ENCODE peak calls at places on chromosomes 11 and 22, in nine cellular contexts. One of them, this sample, is unnamed.

GRCh38 chr11:61814242-61814957 is 2.4 kb downstream of the FADS1 start:
- DNase-seq in sigmoid colon: no peak
- DNase-seq in lower lobe of right lung: no peak
- DNase-seq in pancreas: no peak
- DNase-seq in left ventricle myocardium inferior: no peak
- DNase-seq in K562: peak; percentile 63
- DNase-seq in kidney epithelial cell: no peak
- DNase-seq in GM12878: no peak
- DNase-seq in IMR-90: no peak
- DNase-seq in this sample: no peak

GRCh38 chr11:7636350-7636749 is 37.0 kb downstream of the CYB5R2 start:
- DNase-seq in sigmoid colon: no peak
- DNase-seq in lower lobe of right lung: no peak
- DNase-seq in pancreas: no peak
- DNase-seq in left ventricle myocardium inferior: no peak
- DNase-seq in K562: no peak
- DNase-seq in kidney epithelial cell: no peak
- DNase-seq in GM12878: no peak
- DNase-seq in IMR-90: no peak
- DNase-seq in this sample: no peak

GRCh38 chr11:45607995-45608394 is 57.4 kb downstream of the CHST1 start:
- DNase-seq in sigmoid colon: peak; percentile 71
- DNase-seq in lower lobe of right lung: no peak
- DNase-seq in pancreas: no peak
- DNase-seq in left ventricle myocardium inferior: peak; percentile 50
- DNase-seq in K562: no peak
- DNase-seq in kidney epithelial cell: peak; percentile 4
- DNase-seq in GM12878: no peak
- DNase-seq in IMR-90: no peak
- DNase-seq in this sample: no peak

GRCh38 chr11:8809605-8810272 is 101.2 kb upstream of the AKIP1 start:
- DNase-seq in sigmoid colon: no peak
- DNase-seq in lower lobe of right lung: no peak
- DNase-seq in pancreas: no peak
- DNase-seq in left ventricle myocardium inferior: no peak
- DNase-seq in K562: no peak
- DNase-seq in kidney epithelial cell: no peak
- DNase-seq in GM12878: no peak
- DNase-seq in IMR-90: no peak
- DNase-seq in this sample: no peak

GRCh38 chr11:20008870-20009644 is 151.2 kb downstream of the DBX1 start:
- DNase-seq in sigmoid colon: no peak
- DNase-seq in lower lobe of right lung: no peak
- DNase-seq in pancreas: no peak
- DNase-seq in left ventricle myocardium inferior: no peak
- DNase-seq in K562: no peak
- DNase-seq in kidney epithelial cell: no peak
- DNase-seq in GM12878: no peak
- DNase-seq in IMR-90: no peak
- DNase-seq in this sample: no peak

GRCh38 chr11:59550368-59550841 is 39.1 kb downstream of the OR4D9 start:
- DNase-seq in sigmoid colon: peak; percentile 91
- DNase-seq in lower lobe of right lung: peak; percentile 82
- DNase-seq in pancreas: peak; percentile 91
- DNase-seq in left ventricle myocardium inferior: peak; percentile 68
- DNase-seq in K562: peak; percentile 97
- DNase-seq in kidney epithelial cell: no peak
- DNase-seq in GM12878: peak; percentile 96
- DNase-seq in IMR-90: peak; percentile 97
- DNase-seq in this sample: peak; percentile 96

GRCh38 chr11:118615996-118616395 is 8.6 kb downstream of the PHLDB1 start:
- DNase-seq in sigmoid colon: no peak
- DNase-seq in lower lobe of right lung: peak; percentile 20
- DNase-seq in pancreas: no peak
- DNase-seq in left ventricle myocardium inferior: no peak
- DNase-seq in K562: no peak
- DNase-seq in kidney epithelial cell: no peak
- DNase-seq in GM12878: no peak
- DNase-seq in IMR-90: no peak
- DNase-seq in this sample: no peak

GRCh38 chr22:24102366-24103200 is 78.7 kb upstream of the SUSD2 start:
- DNase-seq in sigmoid colon: peak; percentile 58
- DNase-seq in lower lobe of right lung: peak; percentile 30
- DNase-seq in pancreas: no peak
- DNase-seq in left ventricle myocardium inferior: no peak
- DNase-seq in K562: no peak
- DNase-seq in kidney epithelial cell: no peak
- DNase-seq in GM12878: no peak
- DNase-seq in IMR-90: no peak
- DNase-seq in this sample: no peak

GRCh38 chr11:18633256-18634139 is 644 bp downstream of the SPTY2D1 start:
- DNase-seq in sigmoid colon: peak; percentile 68
- DNase-seq in lower lobe of right lung: no peak
- DNase-seq in pancreas: no peak
- DNase-seq in left ventricle myocardium inferior: no peak
- DNase-seq in K562: peak; percentile 18
- DNase-seq in kidney epithelial cell: no peak
- DNase-seq in GM12878: peak; percentile 75
- DNase-seq in IMR-90: peak; percentile 48
- DNase-seq in this sample: peak; percentile 47

GRCh38 chr11:31795706-31796522 is 15.2 kb downstream of the PAX6 start:
- DNase-seq in sigmoid colon: no peak
- DNase-seq in lower lobe of right lung: no peak
- DNase-seq in pancreas: no peak
- DNase-seq in left ventricle myocardium inferior: no peak
- DNase-seq in K562: no peak
- DNase-seq in kidney epithelial cell: no peak
- DNase-seq in GM12878: no peak
- DNase-seq in IMR-90: no peak
- DNase-seq in this sample: no peak
- H3K27me3 ChIP-seq in sigmoid colon: peaks cover 43% of the 10 kb centered on the region
- H3K27me3 ChIP-seq in lower lobe of right lung: peaks cover 77% of the 10 kb centered on the region
- H3K27me3 ChIP-seq in pancreas: no peaks in the 10 kb centered on the region
- H3K27me3 ChIP-seq in left ventricle myocardium inferior: peaks cover 84% of the 10 kb centered on the region
- H3K27me3 ChIP-seq in K562: peaks cover 14% of the 10 kb centered on the region
- H3K27me3 ChIP-seq in kidney epithelial cell: peaks cover 53% of the 10 kb centered on the region
- H3K27me3 ChIP-seq in GM12878: peaks cover 25% of the 10 kb centered on the region
- H3K27me3 ChIP-seq in IMR-90: peaks cover 71% of the 10 kb centered on the region
- H3K27me3 ChIP-seq in this sample: peaks cover 5% of the 10 kb centered on the region

GRCh38 chr11:16881766-16882165 is 132.4 kb downstream of the PLEKHA7 start:
- DNase-seq in sigmoid colon: no peak
- DNase-seq in lower lobe of right lung: no peak
- DNase-seq in pancreas: no peak
- DNase-seq in left ventricle myocardium inferior: no peak
- DNase-seq in K562: no peak
- DNase-seq in kidney epithelial cell: no peak
- DNase-seq in GM12878: no peak
- DNase-seq in IMR-90: no peak
- DNase-seq in this sample: no peak
- TF ChIP-seq CTCF in sigmoid colon: no peak
- TF ChIP-seq CTCF in lower lobe of right lung: no peak
- TF ChIP-seq CTCF in pancreas: no peak
- TF ChIP-seq CTCF in left ventricle myocardium inferior: no peak
- TF ChIP-seq CTCF in K562: no peak
- TF ChIP-seq CTCF in kidney epithelial cell: no peak
- TF ChIP-seq CTCF in GM12878: no peak
- TF ChIP-seq CTCF in IMR-90: no peak
- TF ChIP-seq CTCF in this sample: no peak

GRCh38 chr22:31097941-31098632 is 9.3 kb downstream of the SELENOM start:
- DNase-seq in sigmoid colon: no peak
- DNase-seq in lower lobe of right lung: no peak
- DNase-seq in pancreas: no peak
- DNase-seq in left ventricle myocardium inferior: no peak
- DNase-seq in K562: no peak
- DNase-seq in kidney epithelial cell: no peak
- DNase-seq in GM12878: no peak
- DNase-seq in IMR-90: no peak
- DNase-seq in this sample: no peak
- H3K4me3 ChIP-seq in sigmoid colon: peak overlapping the region; percentile 16
- H3K4me3 ChIP-seq in lower lobe of right lung: no peak overlapping the region
- H3K4me3 ChIP-seq in pancreas: no peak overlapping the region
- H3K4me3 ChIP-seq in left ventricle myocardium inferior: no peak overlapping the region
- H3K4me3 ChIP-seq in K562: no peak overlapping the region
- H3K4me3 ChIP-seq in kidney epithelial cell: no peak overlapping the region
- H3K4me3 ChIP-seq in GM12878: no peak overlapping the region
- H3K4me3 ChIP-seq in IMR-90: no peak overlapping the region
- H3K4me3 ChIP-seq in this sample: no peak overlapping the region

GRCh38 chr22:37075046-37075445 is 23.5 kb downstream of the KCTD17 start:
- DNase-seq in sigmoid colon: no peak
- DNase-seq in lower lobe of right lung: no peak
- DNase-seq in pancreas: no peak
- DNase-seq in left ventricle myocardium inferior: no peak
- DNase-seq in K562: no peak
- DNase-seq in kidney epithelial cell: no peak
- DNase-seq in GM12878: no peak
- DNase-seq in IMR-90: no peak
- DNase-seq in this sample: no peak
- H3K27me3 ChIP-seq in sigmoid colon: peaks cover 14% of the 10 kb centered on the region
- H3K27me3 ChIP-seq in lower lobe of right lung: peaks cover 26% of the 10 kb centered on the region
- H3K27me3 ChIP-seq in pancreas: no peaks in the 10 kb centered on the region
- H3K27me3 ChIP-seq in left ventricle myocardium inferior: peaks cover 71% of the 10 kb centered on the region
- H3K27me3 ChIP-seq in K562: peaks cover 32% of the 10 kb centered on the region
- H3K27me3 ChIP-seq in kidney epithelial cell: peaks cover 47% of the 10 kb centered on the region
- H3K27me3 ChIP-seq in GM12878: no peaks in the 10 kb centered on the region
- H3K27me3 ChIP-seq in IMR-90: peaks cover 43% of the 10 kb centered on the region
- H3K27me3 ChIP-seq in this sample: no peaks in the 10 kb centered on the region

DNA sequence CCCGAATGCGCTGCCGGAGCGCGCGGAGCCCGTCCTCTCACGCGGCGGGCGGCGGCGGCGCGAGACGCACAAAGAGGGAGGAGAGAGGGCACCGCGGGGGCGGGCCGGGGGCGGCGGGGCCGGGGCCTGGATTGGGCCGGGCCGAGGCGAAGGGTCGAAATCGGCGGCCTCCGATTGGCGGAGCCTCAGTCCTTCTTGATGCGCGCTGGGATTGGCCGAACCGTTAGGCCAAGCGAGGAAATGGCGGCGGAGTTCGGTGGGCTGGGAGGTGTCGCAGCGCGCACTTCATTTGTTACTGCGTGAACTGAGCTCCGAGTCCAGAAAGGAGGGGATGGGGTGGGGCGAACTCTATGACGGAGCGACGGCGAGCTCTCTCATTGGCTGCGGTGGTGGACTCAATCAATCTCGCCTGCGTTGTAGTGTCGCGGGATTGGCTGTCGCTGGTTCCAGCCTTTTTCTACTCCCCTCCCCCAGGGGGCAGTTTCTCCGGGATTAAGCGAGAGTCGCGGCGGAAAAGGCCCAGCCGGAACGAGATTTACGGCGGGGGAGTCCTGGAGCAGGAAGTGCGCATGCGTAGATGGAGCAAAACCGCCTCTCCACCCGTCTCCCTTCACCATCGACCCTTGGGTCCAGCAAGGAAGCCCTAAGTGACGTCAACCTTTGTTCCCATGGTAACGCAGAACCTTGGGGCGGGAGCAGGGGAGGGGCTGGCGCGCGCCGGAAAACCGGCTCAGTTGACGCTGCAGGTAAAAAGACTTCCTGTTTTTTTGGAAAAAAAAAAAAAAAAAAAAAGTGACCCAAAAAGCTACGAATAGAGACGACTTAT is at the start of gene SF1:
- DNase-seq in sigmoid colon: peak; percentile 100
- DNase-seq in lower lobe of right lung: peak; percentile 99
- DNase-seq in pancreas: peak; percentile 99
- DNase-seq in left ventricle myocardium inferior: peak; percentile 98
- DNase-seq in K562: peak; percentile 100
- DNase-seq in kidney epithelial cell: peak; percentile 97
- DNase-seq in GM12878: peak; percentile 100
- DNase-seq in IMR-90: peak; percentile 100
- DNase-seq in this sample: peak; percentile 100
- TF ChIP-seq CTCF in sigmoid colon: no peak
- TF ChIP-seq CTCF in lower lobe of right lung: no peak
- TF ChIP-seq CTCF in pancreas: no peak
- TF ChIP-seq CTCF in left ventricle myocardium inferior: no peak
- TF ChIP-seq CTCF in K562: peak; percentile 13
- TF ChIP-seq CTCF in kidney epithelial cell: no peak
- TF ChIP-seq CTCF in GM12878: no peak
- TF ChIP-seq CTCF in IMR-90: peak; percentile 20
- TF ChIP-seq CTCF in this sample: no peak

GRCh38 chr11:1546536-1547466 is 25.3 kb downstream of the DUSP8 start:
- DNase-seq in sigmoid colon: no peak
- DNase-seq in lower lobe of right lung: no peak
- DNase-seq in pancreas: peak; percentile 87
- DNase-seq in left ventricle myocardium inferior: no peak
- DNase-seq in K562: peak; percentile 63
- DNase-seq in kidney epithelial cell: no peak
- DNase-seq in GM12878: no peak
- DNase-seq in IMR-90: peak; percentile 21
- DNase-seq in this sample: peak; percentile 39

GRCh38 chr11:1546077-1546535 is 26.0 kb downstream of the DUSP8 start:
- DNase-seq in sigmoid colon: no peak
- DNase-seq in lower lobe of right lung: no peak
- DNase-seq in pancreas: no peak
- DNase-seq in left ventricle myocardium inferior: no peak
- DNase-seq in K562: no peak
- DNase-seq in kidney epithelial cell: no peak
- DNase-seq in GM12878: no peak
- DNase-seq in IMR-90: no peak
- DNase-seq in this sample: no peak

GRCh38 chr11:1548221-1549070 is 23.6 kb downstream of the DUSP8 start:
- DNase-seq in sigmoid colon: peak; percentile 94
- DNase-seq in lower lobe of right lung: peak; percentile 87
- DNase-seq in pancreas: peak; percentile 93
- DNase-seq in left ventricle myocardium inferior: peak; percentile 78
- DNase-seq in K562: peak; percentile 23
- DNase-seq in kidney epithelial cell: no peak
- DNase-seq in GM12878: no peak
- DNase-seq in IMR-90: peak; percentile 42
- DNase-seq in this sample: no peak

GRCh38 chr11:1549355-1550330 is 22.4 kb downstream of the DUSP8 start:
- DNase-seq in sigmoid colon: no peak
- DNase-seq in lower lobe of right lung: no peak
- DNase-seq in pancreas: peak; percentile 69
- DNase-seq in left ventricle myocardium inferior: no peak
- DNase-seq in K562: peak; percentile 48
- DNase-seq in kidney epithelial cell: no peak
- DNase-seq in GM12878: no peak
- DNase-seq in IMR-90: no peak
- DNase-seq in this sample: no peak

GRCh38 chr11:1547467-1548098 is 24.5 kb downstream of the DUSP8 start:
- DNase-seq in sigmoid colon: no peak
- DNase-seq in lower lobe of right lung: no peak
- DNase-seq in pancreas: peak; percentile 81
- DNase-seq in left ventricle myocardium inferior: no peak
- DNase-seq in K562: no peak
- DNase-seq in kidney epithelial cell: no peak
- DNase-seq in GM12878: no peak
- DNase-seq in IMR-90: no peak
- DNase-seq in this sample: no peak
- H3K4me3 ChIP-seq in sigmoid colon: peak overlapping the region; percentile 51
- H3K4me3 ChIP-seq in lower lobe of right lung: peak overlapping the region; percentile 55
- H3K4me3 ChIP-seq in pancreas: peak overlapping the region; percentile 48
- H3K4me3 ChIP-seq in left ventricle myocardium inferior: peak overlapping the region; percentile 70
- H3K4me3 ChIP-seq in K562: no peak overlapping the region
- H3K4me3 ChIP-seq in kidney epithelial cell: no peak overlapping the region
- H3K4me3 ChIP-seq in GM12878: no peak overlapping the region
- H3K4me3 ChIP-seq in IMR-90: no peak overlapping the region
- H3K4me3 ChIP-seq in this sample: no peak overlapping the region